ENCODE peak calls at places on chromosomes 5 and 9, in four cellular contexts. S is PC-3; A is stimulated activated CD8-positive, alpha-beta memory T cell treated with anti-CD3 and anti-CD28 coated beads, Interleukin-4, amount 100 ng/mL, for 1 hour; Z is HAP-1. O is an unnamed sample.

GRCh38 chr5:40479939-40480338 is 199.8 kb upstream of the PTGER4 start:
- DNase-seq in S (no peak), A (no peak), Z (no peak), O (no peak)

GRCh38 chr5:168315991-168316578 is 24.6 kb downstream of the WWC1 start:
- DNase-seq in S (peak), A (no peak), Z (peak), O (no peak)

GRCh38 chr9:4228606-4229005 is 71.3 kb downstream of the GLIS3 start:
- DNase-seq in S (peak), A (no peak), Z (peak), O (no peak)

GRCh38 chr9:113468716-113469448 is 5.4 kb downstream of the RGS3 start:
- DNase-seq in S (no peak), A (no peak), Z (no peak), O (no peak)

GRCh38 chr5:51201024-51201423 is 182.2 kb upstream of the ISL1 start:
- DNase-seq in S (no peak), A (no peak), Z (no peak), O (no peak)

GRCh38 chr9:131762356-131762932 is 22.6 kb upstream of the RAPGEF1 start:
- DNase-seq in S (peak), A (peak), Z (peak), O (peak)

GRCh38 chr5:142680605-142681259 is 5.2 kb downstream of the FGF1 start:
- DNase-seq in S (peak), A (no peak), Z (no peak), O (no peak)

GRCh38 chr9:135076876-135077430 is 10.5 kb upstream of the OLFM1 start:
- DNase-seq in S (no peak), A (no peak), Z (no peak), O (no peak)

GRCh38 chr9:109730228-109730627 is 49.8 kb upstream of the PALM2AKAP2 start:
- DNase-seq in S (peak), A (no peak), Z (peak), O (no peak)

GRCh38 chr9:124222918-124223720 is 34.6 kb upstream of the NEK6 start:
- DNase-seq in S (peak), A (no peak), Z (no peak), O (no peak)

GRCh38 chr9:136656795-136657611 is 5.7 kb upstream of the EGFL7 start:
- DNase-seq in S (no peak), A (no peak), Z (no peak), O (no peak)

GRCh38 chr9:85157763-85158162 is 488.2 kb downstream of the NTRK2 start:
- DNase-seq in S (no peak), A (no peak), Z (no peak), O (no peak)

GRCh38 chr5:116520706-116521105 is 53.9 kb downstream of the SEMA6A start:
- DNase-seq in S (no peak), A (no peak), Z (no peak), O (no peak)

GRCh38 chr9:79912641-79913040 is 340.9 kb downstream of the TLE4 start:
- DNase-seq in S (no peak), A (no peak), Z (no peak), O (no peak)

GRCh38 chr5:170570492-170570891 is 66.7 kb downstream of the KCNIP1 start:
- DNase-seq in S (no peak), A (no peak), Z (no peak), O (no peak)

GRCh38 chr9:34493972-34494535 is 28.7 kb downstream of the ENHO start:
- DNase-seq in S (peak), A (no peak), Z (no peak), O (no peak)

GRCh38 chr5:76081811-76082783 is 1.1 kb upstream of the SV2C start:
- DNase-seq in S (no peak), A (no peak), Z (no peak), O (no peak)

GRCh38 chr9:125797857-125798399 is 50.8 kb downstream of the PBX3 start:
- DNase-seq in S (no peak), A (no peak), Z (no peak), O (no peak)

GRCh38 chr9:15178621-15179020 is 128.4 kb downstream of the TTC39B start:
- DNase-seq in S (no peak), A (no peak), Z (no peak), O (no peak)

GRCh38 chr5:173293817-173294672 is 34.2 kb downstream of the STC2 start:
- DNase-seq in S (peak), A (peak), Z (peak), O (peak)

GRCh38 chr5:4781312-4781711 is 358.8 kb upstream of the ADAMTS16 start:
- DNase-seq in S (no peak), A (no peak), Z (no peak), O (no peak)

GRCh38 chr9:110752766-110753165 is 84.2 kb downstream of the MUSK start:
- DNase-seq in S (peak), A (no peak), Z (no peak), O (no peak)

GRCh38 chr9:127885508-127886281 is 8.2 kb upstream of the AK1 start:
- DNase-seq in S (no peak), A (no peak), Z (no peak), O (no peak)

GRCh38 chr9:137111788-137112563 is 2.6 kb downstream of the DPP7 start:
- DNase-seq in S (no peak), A (no peak), Z (no peak), O (no peak)